ENCODE peak calls at places on chromosomes 6 and 20, in eight cellular contexts. X, U, M, N, I, G, V and S are unnamed samples. For H3K36me3 and H3K27me3, the result is how much of the 10 kb centered on the place peaks cover.

GRCh38 chr20:63708301-63709148 is 686 bp downstream of the ZGPAT start:
- DNase-seq in M (no peak), G (no peak), N (peak), X (peak), I (no peak), V (peak), U (no peak), S (peak)

GRCh38 chr6:126034671-126035070 is 48.3 kb downstream of the TRMT11 start:
- DNase-seq in M (no peak), X (no peak), V (no peak), U (no peak), I (no peak), G (no peak), N (no peak), S (peak)

GRCh38 chr20:14853079-14853478 is 515.7 kb upstream of the FLRT3 start:
- DNase-seq in N (no peak), I (no peak), G (no peak), X (no peak), V (no peak), U (no peak), M (no peak), S (no peak)

GRCh38 chr6:130843575-130844320 is 16.5 kb downstream of the SMLR1 start:
- DNase-seq in M (peak), G (peak), N (no peak), U (peak), X (no peak), V (no peak), I (no peak), S (no peak)

GRCh38 chr6:170440437-170440836 is 112.7 kb downstream of the PSMB1 start:
- DNase-seq in X (no peak), I (no peak), V (no peak), U (no peak), M (no peak), N (no peak), G (no peak), S (no peak)

GRCh38 chr6:72525821-72526550 is 95.9 kb upstream of the KCNQ5 start:
- DNase-seq in X (no peak), M (no peak), I (no peak), V (no peak), N (no peak), U (peak), G (no peak), S (no peak)

GRCh38 chr6:134145786-134146185 is 93.4 kb upstream of the SLC2A12 start:
- DNase-seq in M (peak), N (no peak), U (peak), I (no peak), G (no peak), V (no peak), X (no peak), S (no peak)

GRCh38 chr6:47677381-47678100 is 20.8 kb upstream of the ADGRF4 start:
- DNase-seq in G (no peak), I (no peak), M (no peak), U (no peak), N (no peak), V (no peak), X (no peak), S (no peak)

GRCh38 chr6:92376711-92377110 is 1042.6 kb downstream of the EPHA7 start:
- DNase-seq in U (peak), N (no peak), I (no peak), X (no peak), G (no peak), V (no peak), M (peak), S (no peak)

GRCh38 chr6:107776415-107776814 is 47.7 kb downstream of the SCML4 start:
- DNase-seq in N (no peak), V (no peak), M (no peak), U (no peak), X (no peak), I (no peak), G (no peak), S (no peak)

GRCh38 chr6:72040106-72040505 is 153.8 kb downstream of the RIMS1 start:
- DNase-seq in N (no peak), G (no peak), I (no peak), V (no peak), M (no peak), U (peak), X (no peak), S (no peak)

GRCh38 chr6:158584236-158584651 is 24.4 kb downstream of the TMEM181 start:
- DNase-seq in X (no peak), V (no peak), M (peak), U (no peak), G (no peak), N (no peak), I (no peak), S (no peak)

GRCh38 chr6:148044921-148045320 is 297.7 kb upstream of the SASH1 start:
- DNase-seq in V (no peak), X (no peak), N (no peak), U (peak), G (no peak), M (no peak), I (no peak), S (no peak)

GRCh38 chr6:84623956-84624680 is 140.3 kb downstream of the TBX18 start:
- DNase-seq in G (peak), M (peak), I (no peak), V (no peak), N (no peak), X (no peak), U (peak), S (no peak)

GRCh38 chr6:131733376-131734016 is 22.7 kb upstream of the CTAGE9 start:
- DNase-seq in M (peak), V (no peak), N (peak), G (no peak), I (no peak), X (no peak), U (peak), S (no peak)

GRCh38 chr6:139765825-139766285 is 391.4 kb upstream of the CITED2 start:
- DNase-seq in I (no peak), U (peak), X (no peak), M (peak), V (no peak), N (no peak), G (peak), S (peak)

GRCh38 chr6:157143885-157144795 is 179.2 kb downstream of the TMEM242 start:
- DNase-seq in N (peak), G (no peak), V (no peak), I (no peak), U (peak), M (peak), X (no peak), S (no peak)

GRCh38 chr20:51811040-51811351 is 8.7 kb upstream of the SALL4 start:
- DNase-seq in V (no peak), M (peak), I (no peak), U (peak), G (peak), X (no peak), N (no peak), S (peak)

GRCh38 chr6:140078552-140079126 is 704.2 kb upstream of the CITED2 start:
- DNase-seq in N (no peak), G (no peak), I (no peak), V (no peak), U (peak), X (no peak), M (peak), S (no peak)

GRCh38 chr6:72457738-72458137 is 164.1 kb upstream of the KCNQ5 start:
- DNase-seq in N (no peak), I (no peak), G (no peak), V (no peak), M (no peak), X (no peak), U (no peak), S (no peak)

GRCh38 chr6:144820270-144820669 is 535.1 kb downstream of the UTRN start:
- DNase-seq in U (peak), V (no peak), G (peak), N (no peak), M (no peak), X (no peak), I (no peak), S (no peak)

GRCh38 chr6:134436281-134436815 is 118.4 kb upstream of the SGK1 start:
- DNase-seq in X (peak), G (peak), U (peak), N (peak), V (no peak), M (peak), I (peak), S (no peak)

GRCh38 chr20:39876974-39877615 is 811.9 kb downstream of the MAFB start:
- DNase-seq in X (no peak), M (no peak), G (peak), V (no peak), N (no peak), U (no peak), I (no peak), S (no peak)

GRCh38 chr6:148698671-148699180 is 48.1 kb upstream of the UST start:
- DNase-seq in N (no peak), I (no peak), U (no peak), G (no peak), X (no peak), M (no peak), V (no peak), S (no peak)

GRCh38 chr6:7298113-7298512 is 14.9 kb downstream of the SSR1 start:
- DNase-seq in N (no peak), U (no peak), I (no peak), G (no peak), X (no peak), V (no peak), M (no peak), S (no peak)
- H3K36me3 ChIP-seq in N (under half), U (under half), I (under half), G (under half), X (under half), V (under half), M (half or more), S (under half)

DNA sequence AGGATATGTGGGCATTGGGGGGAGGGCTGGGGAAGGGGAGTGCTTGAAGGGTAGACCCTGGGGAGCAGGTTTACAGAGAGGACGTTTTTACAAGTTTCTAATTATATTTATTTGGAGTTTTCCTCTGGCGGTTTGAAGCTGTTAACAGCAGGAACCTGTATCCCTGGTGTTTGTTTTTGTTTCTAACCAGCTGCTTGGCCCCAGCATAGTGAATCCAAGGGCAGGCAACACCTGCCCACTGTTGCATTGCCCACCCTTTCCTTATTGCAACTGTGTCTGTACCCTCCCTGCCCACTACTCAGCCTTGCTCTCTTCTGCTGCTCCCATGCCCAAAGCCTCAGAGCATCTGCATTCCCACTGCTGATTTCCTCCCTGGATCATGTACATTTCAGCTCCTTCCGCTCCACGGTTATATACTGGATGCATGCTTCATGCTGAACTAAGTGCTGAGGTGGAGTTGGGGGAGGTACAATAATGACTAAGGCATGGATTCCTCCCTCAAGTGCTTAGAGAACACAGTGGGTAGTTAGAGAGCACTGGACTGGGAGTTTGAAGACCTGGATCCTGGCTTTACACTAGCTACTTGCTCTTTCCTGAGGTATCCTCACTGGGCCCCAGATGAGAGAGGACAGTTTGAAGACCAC is 6.0 kb downstream of the SCUBE3 start:
- DNase-seq in M (no peak), V (no peak), X (no peak), U (peak), G (no peak), I (no peak), N (no peak), S (no peak)
- H3K27me3 ChIP-seq in M (under half), V (under half), X (under half), U (under half), G (under half), I (under half), N (under half), S (under half)

DNA sequence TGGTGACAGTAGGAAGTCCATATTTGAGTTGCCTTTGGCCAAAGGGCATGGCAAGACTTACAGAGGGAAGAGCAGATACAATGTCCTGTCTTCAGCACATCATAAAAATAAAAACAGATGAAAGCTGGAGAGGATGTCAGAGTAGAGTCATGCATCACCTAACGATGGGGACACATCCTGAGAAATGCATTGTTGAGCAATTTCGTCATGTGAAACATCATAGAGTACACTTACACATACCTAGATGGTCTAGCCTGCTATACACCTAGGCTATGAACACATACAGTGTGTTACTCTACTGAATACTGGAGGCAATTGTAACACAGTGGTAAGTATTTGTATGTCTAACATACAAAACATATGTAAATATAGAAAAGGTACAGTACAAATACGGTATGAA is 75.6 kb downstream of the VEGFA start:
- DNase-seq in I (no peak), U (no peak), G (peak), X (no peak), N (no peak), M (no peak), V (no peak), S (no peak)
- H3K4me3 ChIP-seq in I (no peak), U (no peak), G (no peak), X (no peak), N (no peak), M (no peak), V (no peak), S (no peak)

GRCh38 chr20:49518576-49518975 is 36.1 kb upstream of the KCNB1 start:
- DNase-seq in N (no peak), I (no peak), V (no peak), U (no peak), G (no peak), M (no peak), X (no peak), S (no peak)
- H3K36me3 ChIP-seq in N (under half), I (under half), V (under half), U (under half), G (under half), M (under half), X (under half), S (under half)

GRCh38 chr6:55778704-55779103 is 96.7 kb downstream of the BMP5 start:
- DNase-seq in X (no peak), G (no peak), M (no peak), V (no peak), I (no peak), N (no peak), U (no peak), S (no peak)

GRCh38 chr6:55777461-55777860 is 97.9 kb downstream of the BMP5 start:
- DNase-seq in I (no peak), N (no peak), G (peak), U (peak), M (peak), V (no peak), X (no peak), S (no peak)

DNA sequence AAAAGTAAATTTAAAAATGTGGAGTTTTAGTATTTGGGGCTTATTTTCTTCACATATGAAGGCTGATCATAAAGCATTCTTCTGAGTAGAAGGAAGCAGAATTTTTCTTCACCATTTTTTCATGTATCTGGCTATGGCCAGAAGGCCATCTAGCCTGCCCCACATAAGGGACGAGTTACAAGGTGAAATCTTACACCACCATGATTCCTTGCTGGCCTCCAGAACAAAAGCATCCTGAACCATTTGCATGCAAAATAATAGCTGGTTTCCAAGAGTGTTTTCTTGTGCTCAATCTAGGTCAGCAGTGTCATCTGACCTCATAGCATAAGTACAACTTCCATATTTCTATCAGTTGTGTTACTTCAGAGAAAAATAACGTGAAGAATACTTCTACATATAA is 93.1 kb downstream of the BMP5 start:
- DNase-seq in V (no peak), I (no peak), X (no peak), U (no peak), N (no peak), G (no peak), M (no peak), S (no peak)
- H3K27me3 ChIP-seq in V (under half), I (under half), X (under half), U (under half), N (under half), G (under half), M (under half), S (under half)